ENCODE peak calls at places on chromosomes 5 and 9, in eight cellular contexts. C is fibroblast of lung, L is fibroblast of villous mesenchyme, I is endothelial cell of umbilical vein, D is AG10803, P is glutamatergic neuron, N is left lung, E is mesothelial cell of epicardium. O is an unnamed sample.

GRCh38 chr5:150615141-150615699 is 25.2 kb upstream of the SYNPO start:
- DNase-seq in C (peak; percentile 87), L (no peak), I (peak; percentile 77), D (peak; percentile 68), P (peak; percentile 81), N (no peak), E (no peak), O (no peak)

GRCh38 chr9:129752915-129753724 is at the start of gene PTGES:
- DNase-seq in C (peak; percentile 83), L (peak; percentile 88), I (peak; percentile 47), D (peak; percentile 81), P (peak; percentile 68), N (peak; percentile 70), E (peak; percentile 84), O (no peak)

GRCh38 chr5:120734033-120734432 is 269.9 kb downstream of the PRR16 start:
- DNase-seq in C (no peak), L (no peak), I (no peak), D (peak; percentile 63), P (peak; percentile 68), N (no peak), E (no peak), O (no peak)

GRCh38 chr5:149739371-149739770 is 9.3 kb downstream of the PPARGC1B start:
- DNase-seq in C (no peak), L (no peak), I (no peak), D (no peak), P (no peak), N (no peak), E (no peak), O (no peak)

GRCh38 chr5:14342306-14342705 is 199.2 kb downstream of the TRIO start:
- DNase-seq in C (peak; percentile 31), L (no peak), I (peak; percentile 77), D (peak; percentile 21), P (no peak), N (no peak), E (no peak), O (no peak)

GRCh38 chr9:14153310-14153720 is 160.6 kb downstream of the NFIB start:
- DNase-seq in C (no peak), L (peak; percentile 22), I (peak; percentile 32), D (peak; percentile 12), P (no peak), N (no peak), E (no peak), O (no peak)

GRCh38 chr5:128304121-128304520 is 220.6 kb downstream of the SLC12A2 start:
- DNase-seq in C (peak; percentile 90), L (peak; percentile 61), I (peak; percentile 16), D (peak; percentile 5), P (no peak), N (no peak), E (no peak), O (no peak)

GRCh38 chr5:24621809-24622208 is 23.0 kb downstream of the CDH10 start:
- DNase-seq in C (peak; percentile 23), L (no peak), I (no peak), D (peak; percentile 35), P (no peak), N (no peak), E (peak; percentile 56), O (no peak)

GRCh38 chr9:104118916-104119315 is 24.8 kb downstream of the SMC2 start:
- DNase-seq in C (no peak), L (no peak), I (no peak), D (no peak), P (no peak), N (no peak), E (no peak), O (no peak)

GRCh38 chr5:82151217-82151616 is 126.9 kb downstream of the RPS23 start:
- DNase-seq in C (no peak), L (no peak), I (no peak), D (no peak), P (no peak), N (no peak), E (no peak), O (no peak)

GRCh38 chr9:104301770-104302169 is 202.3 kb upstream of the OR13F1 start:
- DNase-seq in C (no peak), L (no peak), I (no peak), D (no peak), P (no peak), N (no peak), E (no peak), O (no peak)

GRCh38 chr5:67354051-67354450 is 157.5 kb upstream of the CD180 start:
- DNase-seq in C (no peak), L (no peak), I (no peak), D (no peak), P (no peak), N (no peak), E (no peak), O (no peak)

GRCh38 chr9:136098844-136099243 is 3.8 kb upstream of the NACC2 start:
- DNase-seq in C (no peak), L (no peak), I (no peak), D (no peak), P (no peak), N (no peak), E (no peak), O (no peak)

GRCh38 chr5:176910161-176910560 is 11.0 kb upstream of the HK3 start:
- DNase-seq in C (no peak), L (no peak), I (no peak), D (no peak), P (no peak), N (no peak), E (no peak), O (no peak)

DNA sequence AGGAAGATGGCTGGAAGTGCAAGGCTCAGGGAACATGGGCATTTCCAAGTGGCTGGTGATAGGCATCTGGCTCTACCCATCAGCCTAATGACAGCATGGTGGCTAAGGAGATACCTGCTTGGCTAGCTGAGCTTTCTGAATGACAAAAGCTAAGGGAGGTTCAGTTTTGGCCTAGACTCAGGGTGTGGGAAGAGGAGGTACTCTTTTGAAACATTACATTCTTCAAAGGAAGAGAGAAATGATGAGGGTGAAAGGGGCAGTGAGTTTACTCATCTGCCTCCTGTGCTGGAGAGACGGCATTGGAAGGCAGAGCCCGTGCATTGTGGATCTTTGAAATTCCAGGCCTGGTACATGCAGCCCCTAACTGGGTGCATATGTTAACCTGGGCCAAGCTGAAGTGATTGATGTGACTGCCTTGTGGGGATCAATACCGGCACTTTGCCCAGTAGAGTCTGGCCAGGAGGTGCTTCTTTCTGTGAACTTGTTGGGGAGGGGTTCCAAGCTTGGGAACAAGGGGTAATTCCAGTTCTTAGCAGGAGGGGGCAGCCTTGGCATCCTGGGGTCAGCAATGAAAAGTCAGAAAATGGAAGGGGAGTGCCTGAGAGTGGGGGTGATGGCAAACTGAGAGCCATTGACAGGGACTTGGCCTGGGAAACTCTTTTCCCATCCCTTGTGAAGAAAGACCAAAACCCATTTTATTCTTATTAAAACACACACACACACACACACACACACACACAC is 108.6 kb downstream of the ACER2 start:
- DNase-seq in C (no peak), L (no peak), I (no peak), D (no peak), P (peak; percentile 40), N (no peak), E (no peak), O (no peak)
- TF ChIP-seq CTCF in C (peak; percentile 31), L (peak; percentile 43), I (peak; percentile 34), D (peak; percentile 29), P (peak; percentile 46), N (no peak), E (no peak), O (peak; percentile 42)

DNA sequence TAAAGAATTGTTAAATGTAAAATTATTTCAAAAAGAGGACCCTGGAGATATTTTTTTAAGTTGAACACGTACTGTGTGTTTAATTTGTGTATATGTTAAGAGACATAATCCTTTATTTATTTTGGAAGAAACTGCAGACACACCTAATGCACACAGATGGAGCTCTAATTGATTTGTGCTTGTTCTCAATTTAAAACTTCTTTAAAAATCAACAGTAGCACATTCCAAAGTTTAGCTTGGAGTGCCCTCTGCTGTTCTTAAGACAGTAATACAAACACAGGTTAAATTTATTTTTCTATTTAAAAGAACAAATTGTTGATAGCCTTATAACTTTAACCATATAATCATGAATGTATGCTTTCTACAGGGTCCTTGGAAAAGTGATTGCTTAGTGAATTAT is 277.6 kb upstream of the ADAMTS16 start:
- DNase-seq in C (peak; percentile 49), L (peak; percentile 54), I (peak; percentile 43), D (peak; percentile 54), P (no peak), N (no peak), E (no peak), O (no peak)
- TF ChIP-seq CTCF in C (peak; percentile 49), L (peak; percentile 56), I (peak; percentile 14), D (peak; percentile 71), P (peak; percentile 81), N (no peak), E (peak; percentile 70), O (peak; percentile 83)

GRCh38 chr9:124766815-124767554 is 4.1 kb downstream of the NR6A1 start:
- DNase-seq in C (no peak), L (no peak), I (no peak), D (no peak), P (no peak), N (no peak), E (no peak), O (no peak)
- TF ChIP-seq CTCF in C (peak; percentile 19), L (peak; percentile 9), I (no peak), D (peak; percentile 23), P (no peak), N (no peak), E (no peak), O (peak; percentile 33)

GRCh38 chr5:103456476-103456875 is 106.1 kb downstream of the NUDT12 start:
- DNase-seq in C (no peak), L (no peak), I (no peak), D (no peak), P (no peak), N (no peak), E (no peak), O (no peak)
- TF ChIP-seq CTCF in C (no peak), L (no peak), I (no peak), D (no peak), P (no peak), N (no peak), E (no peak), O (no peak)

GRCh38 chr9:112705773-112706427 is 12.0 kb downstream of the INIP start:
- DNase-seq in C (peak; percentile 45), L (peak; percentile 55), I (peak; percentile 27), D (peak; percentile 48), P (peak; percentile 24), N (no peak), E (no peak), O (no peak)

GRCh38 chr9:112712678-112713077 is 5.2 kb downstream of the INIP start:
- DNase-seq in C (no peak), L (no peak), I (no peak), D (no peak), P (no peak), N (no peak), E (no peak), O (no peak)

GRCh38 chr9:112711050-112711689 is 6.7 kb downstream of the INIP start:
- DNase-seq in C (peak; percentile 41), L (peak; percentile 55), I (peak; percentile 40), D (peak; percentile 50), P (no peak), N (no peak), E (no peak), O (no peak)
- TF ChIP-seq CTCF in C (peak; percentile 81), L (peak; percentile 73), I (peak; percentile 42), D (peak; percentile 81), P (peak; percentile 51), N (peak; percentile 14), E (no peak), O (peak; percentile 64)

O was measured in progenitor cell of endocrine pancreas.